ENCODE peak calls at places on chromosomes 6 and 20, in six cellular contexts. C is endodermal cell; U is A549; N is cardiac fibroblast; Y is lower lobe of right lung; X is CD8-positive, alpha-beta T cell. D is an unnamed sample.

GRCh38 chr6:38509713-38510112 is 130.0 kb downstream of the BTBD9 start:
- DNase-seq in C (no peak), U (no peak), N (peak), Y (no peak), X (no peak), D (peak)

GRCh38 chr6:126661646-126662045 is 321.7 kb downstream of the CENPW start:
- DNase-seq in C (no peak), U (no peak), N (peak), Y (no peak), X (no peak), D (peak)

GRCh38 chr20:2521369-2522305 is 12.9 kb upstream of the ZNF343 start:
- DNase-seq in C (peak), U (peak), N (peak), Y (no peak), X (peak), D (peak)

GRCh38 chr20:14477125-14477524 is 139.7 kb upstream of the FLRT3 start:
- DNase-seq in C (no peak), U (no peak), N (peak), Y (no peak), X (no peak), D (peak)

GRCh38 chr6:77457720-77458349 is 5.5 kb downstream of the HTR1B start:
- DNase-seq in C (peak), U (peak), N (peak), Y (peak), X (no peak), D (peak)

GRCh38 chr20:6489361-6490154 is 277.9 kb upstream of the BMP2 start:
- DNase-seq in C (no peak), U (no peak), N (peak), Y (no peak), X (no peak), D (no peak)

GRCh38 chr6:36963451-36964290 is 9.1 kb downstream of the PI16 start:
- DNase-seq in C (no peak), U (no peak), N (peak), Y (peak), X (no peak), D (no peak)

GRCh38 chr6:42694586-42694985 is 27.8 kb downstream of the PRPH2 start:
- DNase-seq in C (no peak), U (no peak), N (peak), Y (no peak), X (no peak), D (peak)

GRCh38 chr6:73942581-73942980 is 246.6 kb downstream of the CD109 start:
- DNase-seq in C (peak), U (no peak), N (no peak), Y (no peak), X (no peak), D (peak)
- TF ChIP-seq CTCF in C (peak), U (no peak), N (peak), Y (no peak), X (no peak), D (peak)

DNA sequence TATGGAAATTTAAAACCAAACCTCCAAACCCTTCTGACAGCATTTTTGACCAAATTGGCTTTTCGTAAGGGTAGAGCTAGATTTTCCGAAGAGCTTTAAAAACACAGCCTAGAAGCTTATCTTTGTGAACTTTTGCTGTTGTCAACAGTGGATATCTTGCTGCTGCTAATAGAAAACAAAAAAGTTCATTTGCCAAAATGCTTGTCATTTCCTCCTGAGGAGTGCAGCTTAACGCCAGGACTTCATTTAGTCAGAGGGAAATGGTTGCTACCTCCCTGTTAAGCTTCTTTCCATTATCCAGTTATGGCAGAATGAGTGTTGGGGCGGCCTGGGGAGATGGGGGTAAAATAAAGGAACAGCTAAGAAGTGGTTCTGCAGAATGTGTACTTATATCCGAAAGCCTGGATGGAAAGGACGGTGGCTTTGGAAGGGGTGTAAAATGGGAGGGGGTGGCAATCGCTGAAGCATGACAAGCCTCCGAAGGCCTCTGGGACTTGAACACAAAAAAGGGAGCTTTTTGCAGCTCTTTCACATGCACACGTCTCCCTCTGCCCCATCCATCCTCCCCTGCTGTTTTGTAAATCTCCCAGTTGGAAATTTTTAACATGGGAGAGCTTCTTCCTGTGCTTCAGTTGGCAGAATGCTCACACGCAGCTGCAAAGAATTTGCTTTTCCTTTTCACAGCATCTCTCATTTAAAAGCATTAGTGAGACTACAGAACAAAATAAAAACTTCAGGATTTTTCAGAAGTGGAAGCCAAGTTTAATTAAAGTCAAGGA is 22.4 kb downstream of the JARID2 start:
- DNase-seq in C (peak), U (no peak), N (peak), Y (no peak), X (no peak), D (peak)
- H3K4me3 ChIP-seq in C (peak), U (no peak), N (no peak), Y (no peak), X (no peak), D (no peak)

GRCh38 chr6:48087448-48087847 is 23.5 kb downstream of the PTCHD4 start:
- DNase-seq in C (no peak), U (no peak), N (peak), Y (no peak), X (no peak), D (peak)
- TF ChIP-seq CTCF in C (peak), U (peak), N (peak), Y (peak), X (no peak), D (peak)

DNA sequence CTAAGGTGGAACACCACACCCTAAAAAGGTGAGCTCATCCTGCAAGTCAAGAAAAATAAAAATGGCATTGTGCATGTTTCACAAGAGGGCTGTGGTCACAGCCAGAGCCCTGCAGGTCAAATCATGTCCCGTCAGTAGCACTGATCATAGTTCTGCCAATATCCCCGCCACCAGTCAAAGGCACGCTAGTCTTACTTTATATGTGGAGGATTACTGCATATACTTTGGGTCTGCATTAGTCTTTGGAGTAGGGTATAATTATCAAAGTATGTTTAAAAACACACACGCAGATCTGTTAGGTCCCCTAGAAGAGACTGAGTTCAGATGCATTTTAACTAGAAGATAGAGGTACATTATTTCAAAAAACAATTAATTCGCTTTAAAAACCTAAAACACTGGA is 1.8 kb downstream of the PERP start:
- DNase-seq in C (no peak), U (peak), N (no peak), Y (no peak), X (no peak), D (no peak)
- H3K4me3 ChIP-seq in C (peak), U (peak), N (no peak), Y (peak), X (no peak), D (peak)

GRCh38 chr20:63752411-63753101 is 13.0 kb downstream of the SLC2A4RG start:
- DNase-seq in C (peak), U (no peak), N (no peak), Y (no peak), X (no peak), D (no peak)
- TF ChIP-seq CTCF in C (peak), U (no peak), N (no peak), Y (no peak), X (no peak), D (no peak)

D was measured in choroid plexus epithelial cell.